ENCODE peak calls at places on chromosomes 1 and 21, in six cellular contexts. O is natural killer cell treated with Interleukin-12 subunit alpha and Interleukin-12 subunit beta and Interleukin-15 and Interleukin-18, amount 100 ng/mL, for 72 hours; K is iPS-NIHi11; I is stimulated activated CD4-positive, alpha-beta T cell treated with anti-CD3 and anti-CD28 coated beads, Interleukin-2, amount 100 ng/mL, for 24 hours; W is foreskin keratinocyte; A is A673. H is an unnamed sample.

GRCh38 chr1:79981483-79981882 is 975.0 kb upstream of the ADGRL4 start:
- DNase-seq in O (no peak), K (no peak), I (no peak), W (no peak), A (no peak), H (no peak)

GRCh38 chr1:8902765-8903164 is 24.3 kb upstream of the ENO1 start:
- DNase-seq in O (no peak), K (no peak), I (no peak), W (peak; percentile 43), A (no peak), H (no peak)

GRCh38 chr1:234737915-234738314 is 127.9 kb upstream of the IRF2BP2 start:
- DNase-seq in O (no peak), K (peak; percentile 38), I (no peak), W (no peak), A (peak; percentile 28), H (no peak)

GRCh38 chr1:224259986-224260385 is 70.0 kb downstream of the NVL start:
- DNase-seq in O (no peak), K (no peak), I (no peak), W (no peak), A (no peak), H (no peak)

GRCh38 chr1:12177999-12178441 is 11.2 kb downstream of the TNFRSF1B start:
- DNase-seq in O (peak; percentile 86), K (peak; percentile 55), I (peak; percentile 96), W (peak; percentile 15), A (peak; percentile 61), H (no peak)

GRCh38 chr1:211830055-211830329 is 571 bp downstream of the LPGAT1 start:
- DNase-seq in O (no peak), K (no peak), I (peak; percentile 24), W (no peak), A (peak; percentile 7), H (no peak)

GRCh38 chr21:33286600-33287456 is 20.7 kb downstream of the IL10RB start:
- DNase-seq in O (no peak), K (no peak), I (no peak), W (peak; percentile 37), A (no peak), H (no peak)

GRCh38 chr1:205523891-205524793 is 19.7 kb downstream of the CDK18 start:
- DNase-seq in O (peak; percentile 65), K (peak; percentile 81), I (peak; percentile 81), W (peak; percentile 35), A (peak; percentile 84), H (peak; percentile 98)

GRCh38 chr1:66253330-66253921 is 280.5 kb upstream of the SGIP1 start:
- DNase-seq in O (no peak), K (peak; percentile 45), I (no peak), W (peak; percentile 73), A (peak; percentile 82), H (peak; percentile 24)

GRCh38 chr1:73717971-73718370 is 480.0 kb downstream of the LRRIQ3 start:
- DNase-seq in O (no peak), K (no peak), I (no peak), W (no peak), A (no peak), H (no peak)

GRCh38 chr1:154745286-154745731 is 124.8 kb downstream of the KCNN3 start:
- DNase-seq in O (no peak), K (no peak), I (no peak), W (no peak), A (no peak), H (no peak)

GRCh38 chr1:36306210-36306901 is at the start of gene SH3D21:
- DNase-seq in O (no peak), K (peak; percentile 86), I (peak; percentile 55), W (peak; percentile 72), A (no peak), H (no peak)

GRCh38 chr1:113399063-113399583 is 8.8 kb downstream of the MAGI3 start:
- DNase-seq in O (no peak), K (no peak), I (no peak), W (no peak), A (peak; percentile 69), H (no peak)

GRCh38 chr1:205313681-205314308 is 7.8 kb downstream of the NUAK2 start:
- DNase-seq in O (peak; percentile 77), K (peak; percentile 84), I (peak; percentile 43), W (peak; percentile 18), A (peak; percentile 26), H (no peak)

GRCh38 chr21:29125199-29125598 is 5.2 kb upstream of the MAP3K7CL start:
- DNase-seq in O (no peak), K (no peak), I (no peak), W (no peak), A (no peak), H (no peak)

GRCh38 chr1:62294211-62294610 is 25.0 kb downstream of the KANK4 start:
- DNase-seq in O (no peak), K (no peak), I (no peak), W (no peak), A (peak; percentile 47), H (no peak)

GRCh38 chr1:228280106-228280901 is 72.5 kb downstream of the OBSCN start:
- DNase-seq in O (peak; percentile 50), K (no peak), I (no peak), W (no peak), A (no peak), H (no peak)

GRCh38 chr1:32285658-32286057 is 6.2 kb upstream of the HDAC1 start:
- DNase-seq in O (no peak), K (no peak), I (no peak), W (no peak), A (no peak), H (no peak)

GRCh38 chr1:50023292-50024159 is at the start of gene AGBL4:
- DNase-seq in O (no peak), K (peak; percentile 89), I (no peak), W (no peak), A (peak; percentile 58), H (no peak)

GRCh38 chr1:101161619-101162018 is 75.2 kb upstream of the S1PR1 start:
- DNase-seq in O (no peak), K (no peak), I (no peak), W (no peak), A (no peak), H (no peak)

GRCh38 chr1:164662955-164663354 is 104.0 kb downstream of the PBX1 start:
- DNase-seq in O (no peak), K (no peak), I (no peak), W (no peak), A (peak; percentile 27), H (no peak)

GRCh38 chr1:96370752-96371151 is 350.8 kb upstream of the PTBP2 start:
- DNase-seq in O (no peak), K (no peak), I (no peak), W (peak; percentile 79), A (peak; percentile 58), H (no peak)

GRCh38 chr1:205294175-205294913 is 27.2 kb downstream of the NUAK2 start:
- DNase-seq in O (no peak), K (peak; percentile 65), I (no peak), W (peak; percentile 90), A (no peak), H (no peak)

GRCh38 chr21:15415541-15416261 is 314.1 kb upstream of the USP25 start:
- DNase-seq in O (no peak), K (no peak), I (no peak), W (no peak), A (no peak), H (no peak)

GRCh38 chr21:45932922-45933502 is 48.6 kb upstream of the COL6A1 start:
- DNase-seq in O (no peak), K (no peak), I (no peak), W (no peak), A (no peak), H (no peak)

GRCh38 chr1:109201123-109201703 is 12.5 kb upstream of the SARS1 start:
- DNase-seq in O (no peak), K (peak; percentile 89), I (peak; percentile 80), W (peak; percentile 84), A (peak; percentile 89), H (peak; percentile 60)

GRCh38 chr1:165367375-165367993 is 11.0 kb upstream of the LMX1A start:
- DNase-seq in O (peak; percentile 74), K (peak; percentile 89), I (peak; percentile 87), W (no peak), A (peak; percentile 76), H (peak; percentile 72)

H was measured in D721Med.